ENCODE peak calls at places on chromosomes 13 and 19, in five cellular contexts. One of them, this sample, is unnamed.

GRCh38 chr13:94716016-94716415 is 3.7 kb upstream of the SOX21 start:
- DNase-seq in astrocyte: no peak
- DNase-seq in testis: no peak
- DNase-seq in dorsolateral prefrontal cortex: no peak
- DNase-seq in brain microvascular endothelial cell: no peak
- DNase-seq in this sample: no peak

GRCh38 chr13:101576977-101577376 is 124.5 kb downstream of the ITGBL1 start:
- DNase-seq in astrocyte: no peak
- DNase-seq in testis: no peak
- DNase-seq in dorsolateral prefrontal cortex: no peak
- DNase-seq in brain microvascular endothelial cell: no peak
- DNase-seq in this sample: no peak

GRCh38 chr19:31232871-31233270 is 116.4 kb downstream of the TSHZ3 start:
- DNase-seq in astrocyte: peak; percentile 93
- DNase-seq in testis: no peak
- DNase-seq in dorsolateral prefrontal cortex: no peak
- DNase-seq in brain microvascular endothelial cell: peak; percentile 63
- DNase-seq in this sample: no peak

GRCh38 chr19:20313894-20314293 is 146.9 kb downstream of the ZNF486 start:
- DNase-seq in astrocyte: no peak
- DNase-seq in testis: no peak
- DNase-seq in dorsolateral prefrontal cortex: no peak
- DNase-seq in brain microvascular endothelial cell: no peak
- DNase-seq in this sample: no peak

GRCh38 chr13:110433014-110433413 is 125.9 kb downstream of the COL4A2 start:
- DNase-seq in astrocyte: no peak
- DNase-seq in testis: no peak
- DNase-seq in dorsolateral prefrontal cortex: no peak
- DNase-seq in brain microvascular endothelial cell: no peak
- DNase-seq in this sample: no peak

GRCh38 chr13:96824110-96824509 is 170.2 kb downstream of the OXGR1 start:
- DNase-seq in astrocyte: peak; percentile 1
- DNase-seq in testis: no peak
- DNase-seq in dorsolateral prefrontal cortex: no peak
- DNase-seq in brain microvascular endothelial cell: no peak
- DNase-seq in this sample: no peak

GRCh38 chr13:77896977-77897376 is 21.7 kb downstream of the EDNRB start:
- DNase-seq in astrocyte: no peak
- DNase-seq in testis: no peak
- DNase-seq in dorsolateral prefrontal cortex: no peak
- DNase-seq in brain microvascular endothelial cell: no peak
- DNase-seq in this sample: no peak

GRCh38 chr13:30334663-30335386 is 27.5 kb upstream of the KATNAL1 start:
- DNase-seq in astrocyte: no peak
- DNase-seq in testis: peak; percentile 28
- DNase-seq in dorsolateral prefrontal cortex: no peak
- DNase-seq in brain microvascular endothelial cell: no peak
- DNase-seq in this sample: no peak

GRCh38 chr19:18109731-18110671 is 12.4 kb downstream of the MAST3 start:
- DNase-seq in astrocyte: no peak
- DNase-seq in testis: peak; percentile 35
- DNase-seq in dorsolateral prefrontal cortex: peak; percentile 65
- DNase-seq in brain microvascular endothelial cell: no peak
- DNase-seq in this sample: no peak

GRCh38 chr13:54029226-54029625 is 1000.6 kb downstream of the OLFM4 start:
- DNase-seq in astrocyte: peak; percentile 66
- DNase-seq in testis: no peak
- DNase-seq in dorsolateral prefrontal cortex: no peak
- DNase-seq in brain microvascular endothelial cell: no peak
- DNase-seq in this sample: peak; percentile 41

GRCh38 chr19:54608205-54608604 is 14.8 kb downstream of the LILRA1 start:
- DNase-seq in astrocyte: no peak
- DNase-seq in testis: no peak
- DNase-seq in dorsolateral prefrontal cortex: no peak
- DNase-seq in brain microvascular endothelial cell: no peak
- DNase-seq in this sample: no peak

GRCh38 chr19:51808333-51808986 is 13.5 kb downstream of the FPR3 start:
- DNase-seq in astrocyte: no peak
- DNase-seq in testis: no peak
- DNase-seq in dorsolateral prefrontal cortex: no peak
- DNase-seq in brain microvascular endothelial cell: no peak
- DNase-seq in this sample: peak; percentile 28
- TF ChIP-seq CTCF in astrocyte: no peak
- TF ChIP-seq CTCF in testis: no peak
- TF ChIP-seq CTCF in dorsolateral prefrontal cortex: no peak
- TF ChIP-seq CTCF in brain microvascular endothelial cell: no peak
- TF ChIP-seq CTCF in this sample: no peak

DNA sequence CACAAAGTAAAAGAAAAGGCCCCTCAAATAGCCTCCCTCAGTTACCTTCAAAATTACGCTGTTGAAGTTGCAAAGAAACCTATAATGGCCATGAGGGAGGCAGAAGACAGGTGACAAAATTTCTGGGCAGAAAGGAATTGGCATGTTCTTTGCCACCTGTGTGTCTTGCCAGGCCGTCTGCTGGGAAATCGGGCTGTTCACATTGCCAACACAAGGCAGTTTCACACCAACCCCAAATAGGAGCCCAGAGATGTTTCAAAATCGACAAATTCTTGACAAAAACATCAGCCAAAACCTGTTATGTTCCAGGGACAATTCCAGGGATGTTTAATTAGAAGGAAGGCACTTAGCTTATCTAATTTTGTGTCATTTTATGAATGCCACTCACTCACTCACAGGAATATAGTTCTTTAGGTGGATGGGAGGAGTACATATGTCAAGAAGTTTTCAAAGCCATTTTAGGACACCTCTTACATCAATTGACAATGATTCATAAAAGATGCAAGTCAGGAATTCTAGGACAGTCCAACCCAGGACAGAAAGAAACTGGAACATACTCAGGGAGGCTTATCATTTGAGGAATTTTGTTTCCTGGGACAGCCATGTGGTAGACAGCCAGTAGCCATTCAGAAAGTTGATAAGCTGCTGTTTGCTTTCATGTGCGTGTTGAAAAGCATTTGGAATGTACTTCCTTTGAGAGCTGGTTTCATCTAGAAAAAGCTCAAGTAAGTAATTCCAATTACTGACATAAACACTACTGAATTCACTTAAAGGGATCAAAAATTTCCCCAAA is 164.6 kb downstream of the RGCC start:
- DNase-seq in astrocyte: peak; percentile 63
- DNase-seq in testis: no peak
- DNase-seq in dorsolateral prefrontal cortex: no peak
- DNase-seq in brain microvascular endothelial cell: peak; percentile 73
- DNase-seq in this sample: no peak
- H3K27ac ChIP-seq in astrocyte: peak overlapping the region; percentile 11
- H3K27ac ChIP-seq in testis: no peak overlapping the region
- H3K27ac ChIP-seq in dorsolateral prefrontal cortex: no peak overlapping the region
- H3K27ac ChIP-seq in brain microvascular endothelial cell: peak overlapping the region; percentile 83
- H3K27ac ChIP-seq in this sample: no peak overlapping the region

GRCh38 chr19:49224856-49225255 is 67.3 kb downstream of the TRPM4 start:
- DNase-seq in astrocyte: peak; percentile 19
- DNase-seq in testis: peak; percentile 58
- DNase-seq in dorsolateral prefrontal cortex: no peak
- DNase-seq in brain microvascular endothelial cell: peak; percentile 70
- DNase-seq in this sample: peak; percentile 65
- TF ChIP-seq CTCF in astrocyte: peak; percentile 33
- TF ChIP-seq CTCF in testis: peak; percentile 31
- TF ChIP-seq CTCF in dorsolateral prefrontal cortex: peak; percentile 17
- TF ChIP-seq CTCF in brain microvascular endothelial cell: peak; percentile 67
- TF ChIP-seq CTCF in this sample: peak; percentile 38

GRCh38 chr13:27355894-27356293 is 68.5 kb upstream of the GTF3A start:
- DNase-seq in astrocyte: no peak
- DNase-seq in testis: no peak
- DNase-seq in dorsolateral prefrontal cortex: no peak
- DNase-seq in brain microvascular endothelial cell: no peak
- DNase-seq in this sample: no peak

GRCh38 chr13:27353653-27354052 is 70.8 kb upstream of the GTF3A start:
- DNase-seq in astrocyte: no peak
- DNase-seq in testis: no peak
- DNase-seq in dorsolateral prefrontal cortex: no peak
- DNase-seq in brain microvascular endothelial cell: no peak
- DNase-seq in this sample: no peak

GRCh38 chr13:27352698-27353097 is 71.7 kb upstream of the GTF3A start:
- DNase-seq in astrocyte: no peak
- DNase-seq in testis: no peak
- DNase-seq in dorsolateral prefrontal cortex: no peak
- DNase-seq in brain microvascular endothelial cell: no peak
- DNase-seq in this sample: no peak

GRCh38 chr13:27354379-27354778 is 70.0 kb upstream of the GTF3A start:
- DNase-seq in astrocyte: peak; percentile 39
- DNase-seq in testis: no peak
- DNase-seq in dorsolateral prefrontal cortex: no peak
- DNase-seq in brain microvascular endothelial cell: peak; percentile 32
- DNase-seq in this sample: no peak

GRCh38 chr13:27353166-27353583 is 71.2 kb upstream of the GTF3A start:
- DNase-seq in astrocyte: peak; percentile 69
- DNase-seq in testis: no peak
- DNase-seq in dorsolateral prefrontal cortex: no peak
- DNase-seq in brain microvascular endothelial cell: peak; percentile 36
- DNase-seq in this sample: no peak
- H3K27ac ChIP-seq in astrocyte: peak overlapping the region; percentile 4
- H3K27ac ChIP-seq in testis: no peak overlapping the region
- H3K27ac ChIP-seq in dorsolateral prefrontal cortex: peak overlapping the region; percentile 71
- H3K27ac ChIP-seq in brain microvascular endothelial cell: peak overlapping the region; percentile 37
- H3K27ac ChIP-seq in this sample: no peak overlapping the region

GRCh38 chr19:613732-614567 is 19.4 kb downstream of the POLRMT start:
- DNase-seq in astrocyte: no peak
- DNase-seq in testis: no peak
- DNase-seq in dorsolateral prefrontal cortex: no peak
- DNase-seq in brain microvascular endothelial cell: no peak
- DNase-seq in this sample: no peak

GRCh38 chr19:617551-618246 is 15.6 kb downstream of the POLRMT start:
- DNase-seq in astrocyte: no peak
- DNase-seq in testis: no peak
- DNase-seq in dorsolateral prefrontal cortex: no peak
- DNase-seq in brain microvascular endothelial cell: no peak
- DNase-seq in this sample: no peak

GRCh38 chr19:616732-617526 is 16.4 kb downstream of the POLRMT start:
- DNase-seq in astrocyte: no peak
- DNase-seq in testis: no peak
- DNase-seq in dorsolateral prefrontal cortex: no peak
- DNase-seq in brain microvascular endothelial cell: no peak
- DNase-seq in this sample: no peak

GRCh38 chr19:616276-616675 is 17.1 kb downstream of the POLRMT start:
- DNase-seq in astrocyte: no peak
- DNase-seq in testis: no peak
- DNase-seq in dorsolateral prefrontal cortex: no peak
- DNase-seq in brain microvascular endothelial cell: no peak
- DNase-seq in this sample: no peak

DNA sequence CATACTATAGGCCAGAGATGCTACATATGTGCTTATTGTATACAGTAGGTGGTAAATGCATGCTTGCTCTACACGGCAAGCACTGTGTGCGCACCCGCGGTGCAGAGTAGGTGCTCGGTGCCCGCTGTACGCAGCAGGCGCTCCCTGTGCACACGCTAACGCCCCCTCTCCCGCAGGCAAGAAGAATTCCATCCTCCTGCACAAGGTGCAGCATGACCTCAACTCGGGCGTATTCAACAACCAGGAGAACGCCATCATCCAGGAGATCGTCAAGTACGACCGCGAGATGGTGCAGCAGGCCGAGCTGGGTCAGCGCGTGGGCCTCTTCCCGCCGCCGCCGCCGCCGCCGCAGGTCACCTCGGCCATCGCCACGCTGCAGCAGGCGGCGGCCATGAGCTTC is 17.7 kb downstream of the POLRMT start:
- DNase-seq in astrocyte: no peak
- DNase-seq in testis: no peak
- DNase-seq in dorsolateral prefrontal cortex: no peak
- DNase-seq in brain microvascular endothelial cell: no peak
- DNase-seq in this sample: no peak
- TF ChIP-seq CTCF in astrocyte: no peak
- TF ChIP-seq CTCF in testis: no peak
- TF ChIP-seq CTCF in dorsolateral prefrontal cortex: no peak
- TF ChIP-seq CTCF in brain microvascular endothelial cell: no peak
- TF ChIP-seq CTCF in this sample: no peak